ENCODE peak calls at places on chromosomes 2 and 18, in eight cellular contexts. X, N, K, U, O, E, M and L are unnamed samples.

GRCh38 chr2:240604939-240605716 is 18.6 kb downstream of the CAPN10 start:
- DNase-seq in K (no peak), O (no peak), N (no peak), X (peak; percentile 70), U (no peak), M (peak; percentile 47), E (peak; percentile 55), L (no peak)

GRCh38 chr2:38763226-38763625 is 12.1 kb upstream of the SRSF7 start:
- DNase-seq in K (no peak), N (no peak), U (no peak), O (no peak), E (no peak), X (no peak), M (no peak), L (no peak)

GRCh38 chr2:8252997-8253694 is 428.7 kb upstream of the ID2 start:
- DNase-seq in O (no peak), E (no peak), N (no peak), X (no peak), M (no peak), K (peak; percentile 92), U (no peak), L (no peak)

GRCh38 chr18:61216086-61216485 is 117.1 kb upstream of the CDH20 start:
- DNase-seq in N (no peak), M (no peak), O (no peak), X (no peak), U (no peak), K (no peak), E (no peak), L (no peak)

GRCh38 chr2:138121769-138122661 is 157.7 kb downstream of the HNMT start:
- DNase-seq in E (no peak), O (no peak), U (no peak), X (no peak), K (peak; percentile 86), N (no peak), M (no peak), L (no peak)

GRCh38 chr2:109295781-109296117 is 166.7 kb downstream of the SH3RF3 start:
- DNase-seq in U (no peak), K (no peak), M (no peak), E (no peak), O (no peak), X (no peak), N (no peak), L (no peak)

GRCh38 chr2:236177604-236177966 is 9.4 kb upstream of the GBX2 start:
- DNase-seq in U (no peak), N (no peak), O (no peak), K (no peak), E (peak; percentile 68), M (no peak), X (no peak), L (no peak)

GRCh38 chr2:62489162-62489561 is 16.8 kb downstream of the TMEM17 start:
- DNase-seq in O (no peak), E (no peak), M (no peak), U (no peak), K (no peak), N (no peak), X (no peak), L (no peak)

GRCh38 chr2:191598296-191598695 is 79.6 kb upstream of the NABP1 start:
- DNase-seq in N (no peak), K (no peak), X (no peak), U (no peak), M (no peak), E (no peak), O (no peak), L (no peak)

GRCh38 chr2:187206071-187206470 is 242.0 kb downstream of the CALCRL start:
- DNase-seq in O (no peak), N (no peak), E (no peak), U (no peak), M (no peak), X (no peak), K (no peak), L (no peak)

GRCh38 chr18:73617981-73618380 is 529.7 kb downstream of the FBXO15 start:
- DNase-seq in E (no peak), K (no peak), M (no peak), X (no peak), N (no peak), U (no peak), O (no peak), L (no peak)

GRCh38 chr2:179449010-179449409 is 184.4 kb upstream of the SESTD1 start:
- DNase-seq in M (no peak), E (no peak), U (no peak), X (no peak), N (no peak), K (no peak), O (no peak), L (no peak)

GRCh38 chr2:95353613-95354468 is 48.7 kb upstream of the FAHD2A start:
- DNase-seq in X (peak; percentile 52), O (no peak), U (no peak), K (no peak), E (peak; percentile 55), N (no peak), M (peak; percentile 34), L (no peak)

GRCh38 chr2:109376796-109377495 is 236.8 kb downstream of the SEPTIN10 start:
- DNase-seq in E (peak; percentile 42), N (no peak), O (no peak), X (peak; percentile 27), M (no peak), U (no peak), K (no peak), L (no peak)

GRCh38 chr2:68806511-68807109 is 64.6 kb downstream of the BMP10 start:
- DNase-seq in M (no peak), U (no peak), X (no peak), N (no peak), O (no peak), E (no peak), K (no peak), L (no peak)

GRCh38 chr2:111905990-111906735 is 7.8 kb downstream of the MERTK start:
- DNase-seq in M (no peak), N (no peak), E (no peak), K (no peak), U (no peak), O (no peak), X (no peak), L (peak; percentile 38)

GRCh38 chr2:130252880-130253645 is 54.8 kb upstream of the TUBA3E start:
- DNase-seq in O (no peak), E (no peak), K (no peak), X (no peak), M (no peak), U (no peak), N (no peak), L (no peak)

GRCh38 chr2:120741514-120742448 is 6.1 kb downstream of the GLI2 start:
- DNase-seq in U (no peak), E (no peak), O (peak; percentile 51), K (no peak), X (peak; percentile 67), M (no peak), N (no peak), L (no peak)

GRCh38 chr2:238320648-238321281 is 447 bp downstream of the TRAF3IP1 start:
- DNase-seq in K (no peak), U (no peak), X (no peak), N (no peak), E (peak; percentile 66), M (peak; percentile 59), O (peak; percentile 25), L (no peak)

GRCh38 chr2:174662459-174662858 is 64.9 kb upstream of the WIPF1 start:
- DNase-seq in M (no peak), E (no peak), X (no peak), O (no peak), K (no peak), N (no peak), U (no peak), L (no peak)

GRCh38 chr2:213188971-213189899 is 37.8 kb upstream of the IKZF2 start:
- DNase-seq in O (no peak), X (no peak), K (no peak), E (no peak), U (no peak), M (no peak), N (no peak), L (no peak)

GRCh38 chr18:13560306-13560705 is 166.1 kb downstream of the FAM210A start:
- DNase-seq in K (no peak), O (no peak), X (no peak), N (no peak), M (no peak), E (no peak), U (no peak), L (no peak)

GRCh38 chr2:124978597-124978996 is 953.5 kb downstream of the CNTNAP5 start:
- DNase-seq in U (no peak), K (no peak), E (no peak), O (no peak), M (no peak), N (no peak), X (no peak), L (no peak)

GRCh38 chr2:62313433-62314227 is 117.7 kb downstream of the B3GNT2 start:
- DNase-seq in O (no peak), X (peak; percentile 83), N (no peak), U (no peak), M (no peak), E (no peak), K (no peak), L (peak; percentile 69)

GRCh38 chr2:119650206-119650605 is 28.8 kb upstream of the TMEM177 start:
- DNase-seq in E (no peak), O (no peak), X (no peak), N (no peak), K (no peak), M (no peak), U (no peak), L (no peak)

GRCh38 chr2:171772373-171772772 is 85.1 kb downstream of the DYNC1I2 start:
- DNase-seq in U (no peak), M (no peak), X (no peak), N (no peak), K (no peak), E (no peak), O (no peak), L (no peak)

GRCh38 chr2:232503792-232504323 is 16.2 kb upstream of the ECEL1 start:
- DNase-seq in X (no peak), K (no peak), O (no peak), M (no peak), E (no peak), N (no peak), U (no peak), L (no peak)

GRCh38 chr2:143574069-143574468 is 444.9 kb downstream of the ARHGAP15 start:
- DNase-seq in N (no peak), O (no peak), E (no peak), X (no peak), K (no peak), U (no peak), M (no peak), L (no peak)

GRCh38 chr2:119697290-119698013 is 18.5 kb downstream of the TMEM177 start:
- DNase-seq in N (no peak), E (no peak), X (no peak), K (no peak), O (no peak), U (no peak), M (no peak), L (no peak)

GRCh38 chr2:176328149-176328548 is 58.9 kb downstream of the MTX2 start:
- DNase-seq in M (no peak), N (no peak), E (no peak), X (no peak), O (no peak), K (no peak), U (no peak), L (no peak)

GRCh38 chr18:36196239-36196995 is 9.1 kb downstream of the MOCOS start:
- DNase-seq in E (no peak), K (no peak), U (no peak), M (no peak), N (no peak), X (no peak), O (no peak), L (no peak)

GRCh38 chr2:24832991-24833671 is 39.9 kb downstream of the CENPO start:
- DNase-seq in K (no peak), U (no peak), O (no peak), N (no peak), E (no peak), M (peak; percentile 55), X (peak; percentile 45), L (no peak)